ENCODE peak calls at places on chromosomes 11 and 22, in four cellular contexts. A is heart right ventricle; D is esophagus muscularis mucosa; W is CD8-positive, alpha-beta memory T cell. M is an unnamed sample. For H3K27me3, H3K4me1 and H3K36me3, the result is how much of the 10 kb centered on the place peaks cover.

GRCh38 chr11:19735512-19735911 is 22.9 kb downstream of the NAV2 start:
- DNase-seq in A (no peak), D (no peak), W (no peak), M (no peak)

GRCh38 chr11:103959279-103959930 is 77.0 kb upstream of the DDI1 start:
- DNase-seq in A (no peak), D (no peak), W (no peak), M (no peak)

GRCh38 chr11:132220464-132220863 is 850.0 kb downstream of the NTM start:
- DNase-seq in A (no peak), D (no peak), W (no peak), M (no peak)

GRCh38 chr11:102010776-102011500 is 36.3 kb upstream of the CFAP300 start:
- DNase-seq in A (peak), D (no peak), W (no peak), M (peak)

GRCh38 chr11:9875862-9876261 is 212.0 kb downstream of the SWAP70 start:
- DNase-seq in A (no peak), D (no peak), W (no peak), M (no peak)

GRCh38 chr11:79160786-79161403 is 279.9 kb downstream of the TENM4 start:
- DNase-seq in A (no peak), D (peak), W (no peak), M (no peak)

GRCh38 chr11:65439331-65440181 is 17.0 kb downstream of the NEAT1 start:
- DNase-seq in A (no peak), D (peak), W (peak), M (no peak)

GRCh38 chr11:79052539-79052938 is 388.3 kb downstream of the TENM4 start:
- DNase-seq in A (no peak), D (no peak), W (no peak), M (no peak)

GRCh38 chr11:86708671-86709070 is 36.3 kb upstream of the ME3 start:
- DNase-seq in A (no peak), D (no peak), W (no peak), M (no peak)

GRCh38 chr22:22526125-22526912 is 6.2 kb upstream of the ZNF280A start:
- DNase-seq in A (no peak), D (no peak), W (no peak), M (no peak)

GRCh38 chr22:40251106-40251505 is 73.4 kb downstream of the TNRC6B start:
- DNase-seq in A (no peak), D (no peak), W (no peak), M (no peak)

GRCh38 chr11:43467958-43468357 is 109.2 kb downstream of the TTC17 start:
- DNase-seq in A (no peak), D (no peak), W (no peak), M (no peak)

GRCh38 chr11:26331911-26332571 is at the start of gene ANO3:
- DNase-seq in A (peak), D (no peak), W (no peak), M (peak)

GRCh38 chr11:59053387-59053786 is 32.7 kb upstream of the GLYATL1B start:
- DNase-seq in A (peak), D (no peak), W (peak), M (peak)

GRCh38 chr11:14312736-14313438 is 46.1 kb downstream of the RRAS2 start:
- DNase-seq in A (no peak), D (no peak), W (no peak), M (no peak)

GRCh38 chr11:5226732-5227327 is at the start of gene HBB:
- DNase-seq in A (no peak), D (no peak), W (no peak), M (no peak)

GRCh38 chr11:50174189-50174588 is 141.5 kb downstream of the OR4C45 start:
- DNase-seq in A (no peak), D (no peak), W (no peak), M (no peak)

GRCh38 chr11:70944636-70945035 is 307.7 kb downstream of the SHANK2 start:
- DNase-seq in A (no peak), D (no peak), W (no peak), M (no peak)

DNA sequence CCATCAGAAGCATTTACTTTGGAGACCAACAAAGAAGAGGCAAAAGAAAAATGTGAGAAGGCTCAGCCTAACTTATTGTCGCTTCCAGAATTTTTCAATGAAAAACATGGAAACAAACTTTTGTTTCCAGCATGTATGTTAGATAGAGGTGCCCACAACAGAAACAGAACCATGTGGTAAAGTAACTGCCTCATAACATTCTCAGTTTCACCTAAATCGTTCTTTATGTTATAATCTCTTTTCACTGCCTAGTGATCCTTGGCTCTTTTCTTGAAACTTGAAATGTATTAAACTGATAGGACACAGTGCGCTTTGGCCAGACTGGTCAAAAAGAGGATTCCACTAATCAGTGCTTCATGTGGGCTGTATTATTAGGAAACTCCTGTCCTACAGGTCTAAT is 47.8 kb upstream of the OR8B8 start:
- DNase-seq in A (no peak), D (no peak), W (no peak), M (no peak)
- H3K27me3 ChIP-seq in A (under half), D (under half), W (under half), M (under half)

GRCh38 chr11:67292671-67293070 is 3.6 kb downstream of the ANKRD13D start:
- DNase-seq in A (no peak), D (no peak), W (no peak), M (no peak)
- H3K4me1 ChIP-seq in A (under half), D (under half), W (half or more), M (under half)

GRCh38 chr11:95805869-95806268 is 15.6 kb downstream of the CEP57 start:
- DNase-seq in A (no peak), D (no peak), W (no peak), M (no peak)

GRCh38 chr11:95802806-95803205 is 12.5 kb downstream of the CEP57 start:
- DNase-seq in A (no peak), D (no peak), W (no peak), M (no peak)

GRCh38 chr11:95799531-95799930 is 9.2 kb downstream of the CEP57 start:
- DNase-seq in A (no peak), D (no peak), W (no peak), M (no peak)

DNA sequence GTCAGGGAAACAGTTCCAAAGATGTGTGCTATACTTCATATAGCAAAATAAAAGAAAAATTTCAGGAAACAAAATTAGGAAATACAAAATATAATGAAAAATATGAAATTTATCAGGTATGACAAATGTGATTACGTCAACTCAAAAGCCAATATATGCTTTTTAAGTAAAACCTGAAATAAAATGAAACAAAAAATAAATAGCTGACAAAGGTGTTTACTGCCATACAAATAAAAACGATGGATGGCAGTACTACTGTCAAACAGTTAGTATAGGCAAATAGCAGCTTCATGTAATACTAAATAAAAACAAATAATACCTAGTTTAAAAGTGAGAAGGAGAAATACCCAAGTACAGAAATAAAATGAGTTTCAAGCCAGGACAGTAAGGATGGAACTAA is 13.7 kb downstream of the CEP57 start:
- DNase-seq in A (no peak), D (no peak), W (no peak), M (no peak)
- H3K36me3 ChIP-seq in A (under half), D (under half), W (under half), M (under half)

DNA sequence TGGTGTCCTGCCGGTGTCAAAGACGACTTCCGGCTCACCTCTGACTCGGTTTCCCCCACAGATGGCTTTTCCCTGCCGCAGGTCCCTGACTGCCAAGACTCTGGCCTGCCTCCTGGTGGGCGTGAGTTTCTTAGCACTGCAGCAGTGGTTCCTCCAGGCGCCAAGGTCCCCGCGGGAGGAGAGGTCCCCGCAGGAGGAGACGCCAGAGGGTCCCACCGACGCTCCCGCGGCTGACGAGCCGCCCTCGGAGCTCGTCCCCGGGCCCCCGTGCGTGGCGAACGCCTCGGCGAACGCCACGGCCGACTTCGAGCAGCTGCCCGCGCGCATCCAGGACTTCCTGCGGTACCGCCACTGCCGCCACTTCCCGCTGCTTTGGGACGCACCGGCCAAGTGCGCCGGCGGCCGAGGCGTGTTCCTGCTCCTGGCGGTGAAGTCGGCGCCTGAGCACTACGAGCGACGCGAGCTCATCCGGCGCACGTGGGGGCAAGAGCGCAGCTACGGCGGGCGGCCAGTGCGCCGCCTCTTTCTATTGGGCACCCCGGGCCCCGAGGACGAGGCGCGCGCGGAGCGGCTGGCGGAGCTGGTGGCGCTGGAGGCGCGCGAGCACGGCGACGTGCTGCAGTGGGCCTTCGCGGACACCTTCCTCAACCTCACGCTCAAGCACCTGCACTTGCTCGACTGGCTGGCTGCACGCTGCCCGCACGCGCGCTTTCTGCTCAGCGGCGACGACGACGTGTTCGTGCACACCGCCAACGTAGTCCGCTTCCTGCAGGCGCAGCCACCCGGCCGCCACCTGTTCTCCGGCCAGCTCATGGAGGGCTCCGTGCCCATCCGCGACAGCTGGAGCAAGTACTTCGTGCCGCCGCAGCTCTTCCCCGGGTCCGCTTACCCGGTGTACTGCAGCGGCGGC is 5.5 kb downstream of the B3GNT6 start:
- DNase-seq in A (no peak), D (no peak), W (no peak), M (no peak)
- H3K27me3 ChIP-seq in A (half or more), D (under half), W (under half), M (under half)

GRCh38 chr22:23537421-23537820 is 42.7 kb downstream of the IGLL1 start:
- DNase-seq in A (no peak), D (no peak), W (no peak), M (peak)

GRCh38 chr22:23536821-23537345 is 43.2 kb downstream of the IGLL1 start:
- DNase-seq in A (no peak), D (no peak), W (no peak), M (no peak)

GRCh38 chr22:23534851-23535717 is 45.0 kb downstream of the IGLL1 start:
- DNase-seq in A (no peak), D (no peak), W (no peak), M (peak)

GRCh38 chr22:23539135-23539838 is 40.8 kb downstream of the IGLL1 start:
- DNase-seq in A (peak), D (no peak), W (peak), M (peak)

GRCh38 chr22:23538502-23538860 is 41.6 kb downstream of the IGLL1 start:
- DNase-seq in A (no peak), D (no peak), W (no peak), M (no peak)
- H3K4me1 ChIP-seq in A (under half), D (under half), W (under half), M (under half)

GRCh38 chr11:969651-970205 is 44.1 kb downstream of the AP2A2 start:
- DNase-seq in A (no peak), D (no peak), W (no peak), M (no peak)

GRCh38 chr11:970319-970871 is 44.7 kb downstream of the AP2A2 start:
- DNase-seq in A (no peak), D (no peak), W (no peak), M (no peak)

GRCh38 chr11:967995-968751 is 42.5 kb downstream of the AP2A2 start:
- DNase-seq in A (no peak), D (no peak), W (no peak), M (no peak)

GRCh38 chr11:971092-971690 is 45.5 kb downstream of the AP2A2 start:
- DNase-seq in A (no peak), D (no peak), W (no peak), M (no peak)

DNA sequence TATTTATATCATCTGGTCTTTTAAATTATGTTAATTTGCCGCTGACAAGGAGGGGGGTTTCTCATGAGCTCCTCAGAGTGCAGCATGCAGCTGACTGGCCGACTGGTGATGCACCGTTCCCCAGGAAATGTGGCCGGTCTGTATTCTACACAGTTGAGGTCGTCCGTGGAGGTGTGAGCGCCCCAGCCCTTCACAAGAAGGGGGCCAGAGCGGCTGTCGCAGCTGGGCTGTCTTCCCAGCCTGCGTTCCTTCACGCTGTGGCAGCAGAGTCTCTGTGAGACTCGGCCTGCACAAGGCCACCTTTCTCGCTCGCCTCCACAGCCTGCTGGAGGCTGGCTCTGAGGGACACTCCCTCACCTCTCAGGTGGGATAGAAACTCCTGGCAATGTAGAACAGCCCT is 43.2 kb downstream of the AP2A2 start:
- DNase-seq in A (no peak), D (no peak), W (no peak), M (no peak)
- H3K36me3 ChIP-seq in A (under half), D (under half), W (under half), M (under half)

GRCh38 chr22:36727927-36728488 is 24.5 kb upstream of the CACNG2 start:
- DNase-seq in A (no peak), D (peak), W (no peak), M (no peak)

GRCh38 chr22:36728505-36728904 is 25.0 kb upstream of the CACNG2 start:
- DNase-seq in A (no peak), D (no peak), W (no peak), M (no peak)

GRCh38 chr22:36730176-36730858 is 26.8 kb upstream of the CACNG2 start:
- DNase-seq in A (no peak), D (no peak), W (no peak), M (no peak)

GRCh38 chr22:36727110-36727509 is 23.6 kb upstream of the CACNG2 start:
- DNase-seq in A (no peak), D (peak), W (no peak), M (no peak)

DNA sequence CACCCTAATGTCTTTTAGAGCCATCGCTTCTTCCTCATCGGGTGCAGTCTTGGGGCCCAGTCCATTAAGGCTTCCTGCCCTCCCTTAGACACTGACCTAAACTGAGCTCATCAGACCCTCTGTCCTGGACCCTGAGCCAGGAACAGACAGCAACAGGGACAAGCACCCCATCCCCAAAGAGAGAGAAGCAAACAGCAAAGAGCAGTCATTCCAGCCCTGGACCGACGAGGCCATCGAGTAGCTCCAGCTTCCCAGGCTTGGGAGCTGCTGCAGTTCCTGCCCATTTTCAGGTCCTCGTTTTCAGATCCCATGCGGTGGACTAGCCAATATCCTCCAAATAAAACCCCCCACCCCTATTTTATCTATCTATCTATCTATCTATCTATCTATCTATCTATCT is 25.8 kb upstream of the CACNG2 start:
- DNase-seq in A (no peak), D (no peak), W (no peak), M (no peak)
- H3K27me3 ChIP-seq in A (half or more), D (under half), W (under half), M (under half)

GRCh38 chr22:44111562-44112155 is 69.1 kb upstream of the PARVG start:
- DNase-seq in A (no peak), D (no peak), W (no peak), M (peak)
- H3K4me1 ChIP-seq in A (under half), D (under half), W (under half), M (under half)

M was measured in psoas muscle.